ENCODE peak calls at places on chromosomes 11 and 22, in four cellular contexts. V is mucosa of descending colon, X is BE2C, Q is A549. D is an unnamed sample.
A peak's percentile ranks its signal among the peaks of the same experiment; 100 is the strongest.

GRCh38 chr11:17528181-17528691 is 16.0 kb downstream of the USH1C start:
- DNase-seq in V (no peak), X (peak; percentile 60), Q (peak; percentile 42), D (peak; percentile 82)

GRCh38 chr22:26460202-26460601 is 23.4 kb downstream of the HPS4 start:
- DNase-seq in V (no peak), X (no peak), Q (no peak), D (no peak)

GRCh38 chr11:19711911-19712280 is 741 bp upstream of the NAV2 start:
- DNase-seq in V (peak; percentile 59), X (no peak), Q (no peak), D (peak; percentile 24)

GRCh38 chr11:90134420-90135003 is at the start of gene NAALAD2:
- DNase-seq in V (peak; percentile 44), X (peak; percentile 90), Q (peak; percentile 5), D (no peak)

GRCh38 chr22:49460662-49461371 is 366.9 kb downstream of the BRD1 start:
- DNase-seq in V (no peak), X (no peak), Q (no peak), D (no peak)

GRCh38 chr11:78893996-78894395 is 319.3 kb upstream of the NARS2 start:
- DNase-seq in V (no peak), X (peak; percentile 23), Q (no peak), D (no peak)

GRCh38 chr11:3995949-3996554 is 98.5 kb upstream of the RRM1 start:
- DNase-seq in V (no peak), X (peak; percentile 34), Q (no peak), D (no peak)

GRCh38 chr11:128505449-128506058 is 81.8 kb downstream of the ETS1 start:
- DNase-seq in V (no peak), X (peak; percentile 60), Q (no peak), D (no peak)

GRCh38 chr11:895331-896223 is 15.0 kb downstream of the CHID1 start:
- DNase-seq in V (no peak), X (no peak), Q (no peak), D (no peak)

GRCh38 chr11:122601131-122602125 is 54.1 kb upstream of the UBASH3B start:
- DNase-seq in V (no peak), X (no peak), Q (peak; percentile 56), D (no peak)

GRCh38 chr11:16604784-16605439 is 133.5 kb upstream of the C11orf58 start:
- DNase-seq in V (peak; percentile 66), X (peak; percentile 24), Q (no peak), D (peak; percentile 46)

GRCh38 chr11:111512296-111513239 is at the start of gene BTG4:
- DNase-seq in V (no peak), X (peak; percentile 23), Q (peak; percentile 31), D (peak; percentile 54)

DNA sequence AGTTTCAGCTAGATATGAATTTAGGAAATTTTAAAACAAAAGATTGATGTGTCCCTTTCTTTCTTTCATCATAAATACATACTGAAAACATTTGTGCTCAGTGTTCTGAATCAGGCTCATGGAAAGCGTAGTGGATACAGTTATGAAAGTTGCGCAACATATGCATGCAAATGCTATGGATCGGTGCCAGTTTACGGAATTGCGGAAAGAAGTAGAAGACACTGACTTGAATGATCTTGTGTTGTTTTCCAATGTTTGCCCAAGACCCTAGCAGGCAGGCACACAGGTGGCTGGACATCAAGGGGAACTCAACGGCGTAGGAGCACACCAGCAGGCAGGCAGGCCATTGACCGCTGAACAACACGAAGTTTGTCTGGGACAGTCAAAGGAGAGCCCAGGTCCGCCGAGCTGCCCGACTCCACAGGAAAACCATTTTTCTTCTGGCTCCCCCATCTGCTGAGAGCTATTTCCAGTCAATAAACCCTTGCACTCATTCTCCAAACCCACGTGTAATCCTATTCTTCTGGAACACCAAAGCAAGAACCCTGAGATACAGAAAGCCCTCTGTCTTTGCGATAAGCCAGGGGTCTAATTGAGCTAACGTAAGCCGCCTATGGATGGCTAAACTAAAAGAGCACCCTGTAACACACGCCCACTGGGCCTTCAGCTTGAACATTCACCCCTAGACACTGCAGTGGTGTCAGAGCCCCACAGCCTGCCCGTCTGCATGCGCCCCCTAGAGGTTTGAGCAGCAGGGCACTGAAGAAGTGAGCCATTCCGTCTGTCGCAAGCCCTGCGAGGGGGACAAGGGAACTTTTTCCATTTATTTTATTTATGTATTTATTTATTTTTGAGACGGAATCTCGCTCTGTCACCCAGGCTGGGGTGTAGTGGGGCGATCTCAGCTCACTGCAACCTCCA is 7.4 kb upstream of the BIRC3 start:
- DNase-seq in V (no peak), X (no peak), Q (peak; percentile 33), D (no peak)
- TF ChIP-seq CTCF in V (no peak), X (peak; percentile 25), Q (peak; percentile 8), D (no peak)

GRCh38 chr11:72807789-72808188 is 6.4 kb upstream of the ATG16L2 start:
- DNase-seq in V (no peak), X (no peak), Q (no peak), D (no peak)
- TF ChIP-seq CTCF in V (no peak), X (no peak), Q (no peak), D (no peak)

DNA sequence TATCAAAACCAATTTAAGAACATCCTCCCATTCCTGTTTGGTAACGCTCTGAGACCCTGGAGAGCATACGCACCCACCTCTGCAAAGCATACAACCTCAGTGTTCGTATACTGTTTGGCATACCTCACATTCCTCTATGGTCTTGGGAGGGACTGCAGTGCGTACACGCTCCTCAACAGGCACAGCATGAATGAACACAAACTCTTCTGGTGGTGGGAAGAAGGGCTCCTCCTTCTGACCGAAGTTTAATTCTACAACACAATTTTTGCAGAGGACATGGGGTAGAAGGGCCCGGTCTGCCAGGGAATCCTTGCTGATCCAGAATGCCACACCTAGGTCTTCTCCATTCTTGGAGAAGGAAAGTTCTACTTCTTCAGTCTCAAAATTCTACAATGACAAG is 5.3 kb downstream of the HNRNPUL2 start:
- DNase-seq in V (no peak), X (no peak), Q (peak; percentile 68), D (no peak)
- TF ChIP-seq CTCF in V (no peak), X (peak; percentile 12), Q (no peak), D (no peak)

GRCh38 chr11:116224154-116224888 is 548.5 kb downstream of the BUD13 start:
- DNase-seq in V (no peak), X (peak; percentile 75), Q (peak; percentile 23), D (peak; percentile 65)
- TF ChIP-seq CTCF in V (peak; percentile 31), X (peak; percentile 88), Q (peak; percentile 48), D (peak; percentile 77)

GRCh38 chr11:70202898-70203748 is at the start of gene FADD:
- DNase-seq in V (peak; percentile 95), X (peak; percentile 92), Q (peak; percentile 93), D (peak; percentile 96)
- TF ChIP-seq CTCF in V (no peak), X (no peak), Q (no peak), D (no peak)

DNA sequence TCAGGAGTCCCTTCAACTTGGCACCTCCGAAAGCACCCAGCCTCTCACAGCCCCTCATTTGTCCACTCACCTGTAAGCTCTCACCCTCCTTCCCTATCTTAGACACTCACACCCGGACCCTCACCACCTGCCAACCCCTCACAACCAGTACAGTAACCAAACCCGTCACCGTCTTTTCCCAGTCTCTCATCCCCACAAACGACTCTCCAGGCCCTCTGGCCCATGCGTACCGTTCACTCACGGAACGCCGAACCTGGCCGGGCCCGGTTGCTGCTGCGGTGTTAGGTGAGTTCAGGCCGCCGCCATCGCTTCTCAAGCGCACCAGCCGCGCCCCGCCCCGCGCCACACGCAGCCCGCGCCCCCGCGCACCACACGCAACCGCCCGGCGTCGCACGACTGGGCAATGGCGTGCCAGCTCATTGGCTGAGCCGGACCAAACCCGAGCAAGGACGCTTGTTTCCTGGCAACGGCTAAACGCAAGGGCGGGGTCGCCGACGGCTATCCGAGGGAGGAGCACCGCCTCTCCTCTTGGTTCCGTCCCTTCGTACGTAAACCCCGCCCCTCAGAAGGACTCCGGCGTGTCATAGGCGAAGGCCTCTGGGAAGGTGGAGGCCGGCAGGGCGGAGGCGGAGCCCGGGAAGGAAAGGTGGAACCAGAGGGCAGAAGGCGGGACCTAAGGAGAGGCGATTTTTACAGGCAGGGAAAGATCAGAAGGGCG is at the start of gene FHIP1B:
- DNase-seq in V (peak; percentile 100), X (peak; percentile 96), Q (peak; percentile 99), D (peak; percentile 97)
- TF ChIP-seq CTCF in V (no peak), X (no peak), Q (no peak), D (no peak)

D was measured in GM13977.